ENCODE peak calls at places on chromosome 9, in five cellular contexts. One of them, this sample, is unnamed.

GRCh38 chr9:110880123-110880522 is 158.1 kb downstream of the LPAR1 start:
- DNase-seq in neuronal stem cell: no peak
- DNase-seq in mesenchymal stem cell: peak
- DNase-seq in IMR-90: peak
- DNase-seq in H9: no peak
- DNase-seq in this sample: no peak

GRCh38 chr9:107905313-107906027 is 415.9 kb upstream of the KLF4 start:
- DNase-seq in mesenchymal stem cell: no peak
- DNase-seq in neuronal stem cell: no peak
- DNase-seq in IMR-90: no peak
- DNase-seq in H9: no peak
- DNase-seq in this sample: no peak

GRCh38 chr9:93471135-93471534 is 17.8 kb upstream of the FAM120AOS start:
- DNase-seq in neuronal stem cell: no peak
- DNase-seq in H9: no peak
- DNase-seq in mesenchymal stem cell: no peak
- DNase-seq in IMR-90: no peak
- DNase-seq in this sample: no peak

GRCh38 chr9:86637515-86637914 is 283.3 kb upstream of the TUT7 start:
- DNase-seq in neuronal stem cell: peak
- DNase-seq in H9: peak
- DNase-seq in IMR-90: peak
- DNase-seq in mesenchymal stem cell: no peak
- DNase-seq in this sample: peak

GRCh38 chr9:4293293-4293931 is 6.5 kb downstream of the GLIS3 start:
- DNase-seq in mesenchymal stem cell: peak
- DNase-seq in neuronal stem cell: no peak
- DNase-seq in H9: no peak
- DNase-seq in IMR-90: peak
- DNase-seq in this sample: no peak

GRCh38 chr9:83533296-83533695 is 4.9 kb downstream of the FRMD3 start:
- DNase-seq in mesenchymal stem cell: no peak
- DNase-seq in IMR-90: no peak
- DNase-seq in H9: no peak
- DNase-seq in neuronal stem cell: no peak
- DNase-seq in this sample: no peak

GRCh38 chr9:135478858-135479468 is 619 bp upstream of the PPP1R26 start:
- DNase-seq in IMR-90: no peak
- DNase-seq in H9: peak
- DNase-seq in mesenchymal stem cell: peak
- DNase-seq in neuronal stem cell: peak
- DNase-seq in this sample: peak

GRCh38 chr9:115114541-115114940 is 3.4 kb downstream of the TNC start:
- DNase-seq in IMR-90: no peak
- DNase-seq in neuronal stem cell: no peak
- DNase-seq in mesenchymal stem cell: no peak
- DNase-seq in H9: no peak
- DNase-seq in this sample: no peak

GRCh38 chr9:849431-849830 is 7.9 kb downstream of the DMRT1 start:
- DNase-seq in IMR-90: no peak
- DNase-seq in mesenchymal stem cell: no peak
- DNase-seq in H9: no peak
- DNase-seq in neuronal stem cell: no peak
- DNase-seq in this sample: no peak

GRCh38 chr9:122370869-122371467 is at the start of gene PTGS1:
- DNase-seq in neuronal stem cell: no peak
- DNase-seq in IMR-90: peak
- DNase-seq in H9: peak
- DNase-seq in mesenchymal stem cell: no peak
- DNase-seq in this sample: peak

DNA sequence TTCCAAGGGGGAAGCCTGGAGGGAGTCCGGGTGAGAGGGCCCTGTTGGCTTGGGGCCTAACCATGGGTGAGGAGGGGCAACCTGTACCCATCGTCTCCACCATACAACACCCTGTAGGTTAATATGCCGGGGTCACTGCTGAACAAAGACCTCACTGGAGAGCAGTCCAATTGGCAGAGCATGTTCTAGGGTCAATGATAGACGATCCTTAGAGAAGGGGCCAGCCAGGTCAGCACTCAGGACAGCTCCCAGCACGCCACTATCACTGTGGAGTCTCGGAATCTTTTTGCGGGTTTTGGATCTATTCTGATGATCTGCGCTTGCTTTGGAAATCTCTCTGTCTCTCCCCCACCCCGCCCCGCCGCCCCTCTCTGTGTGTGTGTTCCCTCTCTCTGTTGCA is 218.4 kb upstream of the MVB12B start:
- DNase-seq in H9: peak
- DNase-seq in IMR-90: no peak
- DNase-seq in mesenchymal stem cell: peak
- DNase-seq in neuronal stem cell: peak
- DNase-seq in this sample: peak
- H3K23ac ChIP-seq in H9: no peak
- H3K23ac ChIP-seq in IMR-90: no peak
- H3K23ac ChIP-seq in mesenchymal stem cell: no peak
- H3K23ac ChIP-seq in neuronal stem cell: no peak
- H3K23ac ChIP-seq in this sample: no peak

DNA sequence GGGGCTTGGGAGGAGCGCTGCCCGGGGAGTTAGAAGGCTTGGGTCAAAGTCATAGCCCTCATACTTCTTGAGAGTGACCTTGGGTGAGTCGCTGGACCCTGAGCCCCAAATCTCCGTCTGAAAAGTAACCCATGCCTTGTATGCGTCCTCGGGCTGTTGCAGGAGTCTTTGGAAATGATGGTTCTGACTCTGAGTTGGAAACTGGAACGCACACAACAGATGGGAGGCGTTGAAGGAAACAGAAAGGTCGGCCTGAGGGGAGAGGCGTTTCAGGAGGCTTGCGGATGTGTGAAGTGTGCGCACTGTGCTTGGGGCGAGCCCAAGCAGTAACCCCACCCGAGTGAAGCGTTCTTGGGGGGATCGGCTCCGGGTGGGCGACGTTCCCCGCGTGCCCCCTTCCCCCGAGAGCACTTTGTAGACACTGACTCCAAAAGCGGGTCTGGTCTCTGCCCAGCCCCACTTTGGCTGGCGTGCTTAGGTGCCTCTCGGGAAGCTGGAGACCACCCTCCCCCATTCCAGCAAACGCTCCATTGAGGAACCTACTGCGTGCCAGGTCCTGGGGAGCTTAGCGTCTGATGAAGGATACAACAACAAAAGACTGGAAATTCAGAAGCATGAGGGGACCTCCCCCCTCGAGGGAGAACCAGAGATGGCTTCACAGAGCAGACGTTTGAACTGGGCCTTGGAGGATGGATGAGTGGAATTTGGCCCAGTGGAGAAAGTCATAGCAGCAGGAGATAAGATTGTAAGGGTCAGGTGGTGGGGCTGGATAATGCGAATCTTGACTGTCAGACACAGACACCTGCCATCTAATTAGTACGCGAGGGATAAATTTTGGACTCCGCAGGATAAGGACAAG is 949 bp upstream of the SLC25A51 start:
- DNase-seq in H9: no peak
- DNase-seq in mesenchymal stem cell: no peak
- DNase-seq in neuronal stem cell: no peak
- DNase-seq in IMR-90: peak
- DNase-seq in this sample: no peak
- H2AK5ac ChIP-seq in H9: no peak
- H2AK5ac ChIP-seq in mesenchymal stem cell: peak
- H2AK5ac ChIP-seq in neuronal stem cell: peak
- H2AK5ac ChIP-seq in IMR-90: peak
- H2AK5ac ChIP-seq in this sample: no peak

GRCh38 chr9:131095666-131096489 is 453 bp upstream of the AIF1L start:
- DNase-seq in neuronal stem cell: peak
- DNase-seq in IMR-90: no peak
- DNase-seq in mesenchymal stem cell: peak
- DNase-seq in H9: peak
- DNase-seq in this sample: peak

GRCh38 chr9:131097948-131098278 is 1.6 kb downstream of the AIF1L start:
- DNase-seq in IMR-90: no peak
- DNase-seq in neuronal stem cell: no peak
- DNase-seq in mesenchymal stem cell: no peak
- DNase-seq in H9: no peak
- DNase-seq in this sample: no peak

GRCh38 chr9:131096490-131097258 is at the start of gene AIF1L:
- DNase-seq in mesenchymal stem cell: no peak
- DNase-seq in neuronal stem cell: peak
- DNase-seq in IMR-90: no peak
- DNase-seq in H9: peak
- DNase-seq in this sample: peak

GRCh38 chr9:131098391-131099087 is 2.2 kb downstream of the AIF1L start:
- DNase-seq in mesenchymal stem cell: no peak
- DNase-seq in H9: no peak
- DNase-seq in IMR-90: no peak
- DNase-seq in neuronal stem cell: no peak
- DNase-seq in this sample: no peak

DNA sequence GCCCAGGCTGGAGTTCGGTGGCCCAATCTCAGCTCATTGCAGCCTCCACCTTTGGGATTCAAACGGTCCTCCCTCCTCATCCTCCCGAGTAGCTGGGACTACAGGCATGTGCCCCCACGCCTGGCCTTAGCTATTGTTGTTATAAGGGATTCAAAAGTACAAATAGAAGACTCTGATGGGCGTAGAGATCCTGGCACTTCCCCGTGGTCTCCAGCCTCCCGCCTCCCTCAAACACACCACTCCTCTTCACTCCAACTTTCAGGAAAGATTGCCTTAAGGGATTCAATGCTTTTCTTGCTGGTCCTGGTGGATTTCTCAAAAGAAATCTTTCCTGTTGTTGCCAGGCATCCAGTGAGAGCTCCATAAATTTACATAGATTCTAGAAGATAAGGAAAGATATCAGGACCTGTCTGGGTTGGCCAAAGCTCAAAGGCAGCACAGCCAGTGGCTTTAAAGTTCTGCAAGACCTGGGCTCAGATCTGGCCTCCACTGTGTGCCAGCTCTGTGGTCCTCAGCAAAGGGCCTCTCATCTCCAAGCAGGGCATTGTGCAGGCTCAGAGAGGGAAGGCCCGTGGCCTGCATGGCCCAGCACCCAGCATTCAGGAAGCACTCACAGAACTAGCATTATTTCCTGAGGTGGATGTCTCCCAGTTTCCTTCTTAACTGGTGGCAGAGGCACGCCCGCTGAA is 1.1 kb downstream of the AIF1L start:
- DNase-seq in mesenchymal stem cell: no peak
- DNase-seq in H9: no peak
- DNase-seq in neuronal stem cell: no peak
- DNase-seq in IMR-90: no peak
- DNase-seq in this sample: no peak
- H3K23ac ChIP-seq in mesenchymal stem cell: no peak
- H3K23ac ChIP-seq in H9: no peak
- H3K23ac ChIP-seq in neuronal stem cell: peak
- H3K23ac ChIP-seq in IMR-90: no peak
- H3K23ac ChIP-seq in this sample: no peak

GRCh38 chr9:99178912-99179872 is 42.5 kb downstream of the ALG2 start:
- DNase-seq in mesenchymal stem cell: no peak
- DNase-seq in neuronal stem cell: no peak
- DNase-seq in H9: no peak
- DNase-seq in IMR-90: no peak
- DNase-seq in this sample: no peak
- H2AK5ac ChIP-seq in mesenchymal stem cell: no peak
- H2AK5ac ChIP-seq in neuronal stem cell: peak
- H2AK5ac ChIP-seq in H9: no peak
- H2AK5ac ChIP-seq in IMR-90: no peak
- H2AK5ac ChIP-seq in this sample: no peak

GRCh38 chr9:18018241-18018640 is 439.4 kb downstream of the SH3GL2 start:
- DNase-seq in mesenchymal stem cell: no peak
- DNase-seq in neuronal stem cell: no peak
- DNase-seq in H9: no peak
- DNase-seq in IMR-90: no peak
- DNase-seq in this sample: no peak

GRCh38 chr9:18010492-18010891 is 431.6 kb downstream of the SH3GL2 start:
- DNase-seq in H9: no peak
- DNase-seq in neuronal stem cell: no peak
- DNase-seq in IMR-90: no peak
- DNase-seq in mesenchymal stem cell: no peak
- DNase-seq in this sample: no peak

GRCh38 chr9:18012170-18012569 is 433.3 kb downstream of the SH3GL2 start:
- DNase-seq in neuronal stem cell: no peak
- DNase-seq in mesenchymal stem cell: no peak
- DNase-seq in H9: no peak
- DNase-seq in IMR-90: no peak
- DNase-seq in this sample: no peak

GRCh38 chr9:18017136-18017535 is 438.3 kb downstream of the SH3GL2 start:
- DNase-seq in mesenchymal stem cell: no peak
- DNase-seq in neuronal stem cell: no peak
- DNase-seq in IMR-90: no peak
- DNase-seq in H9: no peak
- DNase-seq in this sample: no peak

GRCh38 chr9:18014556-18014955 is 435.7 kb downstream of the SH3GL2 start:
- DNase-seq in IMR-90: peak
- DNase-seq in neuronal stem cell: no peak
- DNase-seq in H9: no peak
- DNase-seq in mesenchymal stem cell: no peak
- DNase-seq in this sample: no peak
- H3K23ac ChIP-seq in IMR-90: no peak
- H3K23ac ChIP-seq in neuronal stem cell: no peak
- H3K23ac ChIP-seq in H9: no peak
- H3K23ac ChIP-seq in mesenchymal stem cell: no peak
- H3K23ac ChIP-seq in this sample: no peak

DNA sequence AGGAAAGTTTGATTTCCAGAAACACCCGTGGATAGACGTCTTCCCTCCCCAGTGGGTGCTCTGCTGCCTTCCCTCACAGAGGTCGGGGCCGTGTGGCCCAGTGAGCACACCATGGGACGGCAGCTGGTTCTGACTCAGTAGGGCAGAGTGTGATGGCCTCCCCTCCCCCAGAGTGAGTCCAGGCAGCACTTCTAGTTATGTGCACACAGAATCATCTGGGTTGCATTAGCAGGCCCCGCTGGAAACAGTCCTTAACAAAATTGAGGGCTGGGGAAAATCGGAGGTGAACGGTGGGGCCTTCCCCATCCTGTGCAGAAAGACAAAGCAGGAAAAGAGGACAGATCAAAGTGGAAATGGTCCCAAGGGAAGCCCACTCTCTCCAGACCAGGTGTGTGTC is 201.3 kb downstream of the AOPEP start:
- DNase-seq in mesenchymal stem cell: no peak
- DNase-seq in IMR-90: no peak
- DNase-seq in H9: no peak
- DNase-seq in neuronal stem cell: no peak
- DNase-seq in this sample: no peak
- H2AK5ac ChIP-seq in mesenchymal stem cell: peak
- H2AK5ac ChIP-seq in IMR-90: peak
- H2AK5ac ChIP-seq in H9: no peak
- H2AK5ac ChIP-seq in neuronal stem cell: peak
- H2AK5ac ChIP-seq in this sample: no peak

GRCh38 chr9:77933976-77934375 is 97.6 kb downstream of the GNAQ start:
- DNase-seq in mesenchymal stem cell: no peak
- DNase-seq in H9: no peak
- DNase-seq in IMR-90: no peak
- DNase-seq in neuronal stem cell: no peak
- DNase-seq in this sample: no peak

GRCh38 chr9:77943053-77943452 is 88.6 kb downstream of the GNAQ start:
- DNase-seq in mesenchymal stem cell: peak
- DNase-seq in IMR-90: no peak
- DNase-seq in H9: no peak
- DNase-seq in neuronal stem cell: no peak
- DNase-seq in this sample: no peak

GRCh38 chr9:77935974-77936373 is 95.6 kb downstream of the GNAQ start:
- DNase-seq in mesenchymal stem cell: no peak
- DNase-seq in H9: no peak
- DNase-seq in IMR-90: no peak
- DNase-seq in neuronal stem cell: no peak
- DNase-seq in this sample: no peak

GRCh38 chr9:77944556-77945261 is 86.9 kb downstream of the GNAQ start:
- DNase-seq in H9: no peak
- DNase-seq in mesenchymal stem cell: no peak
- DNase-seq in IMR-90: no peak
- DNase-seq in neuronal stem cell: peak
- DNase-seq in this sample: no peak

GRCh38 chr9:77939149-77939668 is 92.4 kb downstream of the GNAQ start:
- DNase-seq in IMR-90: peak
- DNase-seq in mesenchymal stem cell: no peak
- DNase-seq in H9: no peak
- DNase-seq in neuronal stem cell: no peak
- DNase-seq in this sample: no peak
- H3K23ac ChIP-seq in IMR-90: no peak
- H3K23ac ChIP-seq in mesenchymal stem cell: no peak
- H3K23ac ChIP-seq in H9: no peak
- H3K23ac ChIP-seq in neuronal stem cell: no peak
- H3K23ac ChIP-seq in this sample: no peak